ENCODE peak calls at places on chromosomes 11 and 22, in five cellular contexts. E is adrenal gland, K is GM12878, V is A549, D is lower leg skin. M is an unnamed sample.

GRCh38 chr11:112227002-112227401 is 774 bp downstream of the PTS start:
- DNase-seq in K (no peak), V (peak), E (peak), D (no peak), M (no peak)

GRCh38 chr11:125569913-125570621 is 790 bp downstream of the EI24 start:
- DNase-seq in V (no peak), K (no peak), D (no peak), E (no peak), M (peak)

GRCh38 chr11:133936136-133936535 is 20.6 kb downstream of the IGSF9B start:
- DNase-seq in D (no peak), V (no peak), E (no peak), K (no peak), M (no peak)

GRCh38 chr11:31417816-31418215 is 48.2 kb downstream of the DNAJC24 start:
- DNase-seq in D (no peak), E (no peak), K (no peak), V (no peak), M (no peak)

GRCh38 chr11:66970808-66971442 is 4.2 kb upstream of the C11orf86 start:
- DNase-seq in V (peak), E (peak), D (no peak), K (no peak), M (no peak)

GRCh38 chr22:46097268-46097900 is 52.9 kb upstream of the PPARA start:
- DNase-seq in D (no peak), V (no peak), E (no peak), K (no peak), M (no peak)

GRCh38 chr11:2466069-2466801 is 21.4 kb downstream of the KCNQ1 start:
- DNase-seq in K (no peak), D (peak), E (no peak), V (no peak), M (no peak)

GRCh38 chr11:67613960-67614715 is 7.4 kb downstream of the NDUFV1 start:
- DNase-seq in V (peak), K (peak), E (peak), D (no peak), M (peak)

GRCh38 chr11:123587559-123587958 is 66.9 kb downstream of the SCN3B start:
- DNase-seq in E (no peak), V (peak), D (no peak), K (no peak), M (no peak)

GRCh38 chr11:15585587-15586331 is 471.0 kb downstream of the INSC start:
- DNase-seq in V (no peak), K (no peak), E (no peak), D (no peak), M (no peak)

GRCh38 chr11:34276465-34276864 is 81.3 kb downstream of the ABTB2 start:
- DNase-seq in K (no peak), V (no peak), E (no peak), D (no peak), M (no peak)

GRCh38 chr11:34148504-34149165 is 43.2 kb downstream of the NAT10 start:
- DNase-seq in E (no peak), K (no peak), D (no peak), V (no peak), M (no peak)

GRCh38 chr22:35986085-35986484 is 42.5 kb downstream of the RBFOX2 start:
- DNase-seq in V (no peak), E (peak), K (no peak), D (no peak), M (no peak)

GRCh38 chr11:45593992-45594391 is 71.4 kb downstream of the CHST1 start:
- DNase-seq in D (peak), E (no peak), K (no peak), V (peak), M (no peak)

GRCh38 chr11:10619281-10619680 is 50.8 kb upstream of the LYVE1 start:
- DNase-seq in V (no peak), E (no peak), K (no peak), D (no peak), M (no peak)

GRCh38 chr11:65854871-65855837 is 2.8 kb downstream of the CFL1 start:
- DNase-seq in V (no peak), K (no peak), D (no peak), E (no peak), M (no peak)

GRCh38 chr11:798093-798713 is at the start of gene SLC25A22:
- DNase-seq in V (peak), K (no peak), D (peak), E (peak), M (peak)

GRCh38 chr22:49243335-49243734 is 584.3 kb downstream of the BRD1 start:
- DNase-seq in V (no peak), E (no peak), K (no peak), D (peak), M (no peak)

GRCh38 chr11:65899356-65900124 is 648 bp downstream of the FOSL1 start:
- DNase-seq in E (peak), K (no peak), V (peak), D (peak), M (no peak)

GRCh38 chr11:43222215-43222614 is 89.6 kb upstream of the API5 start:
- DNase-seq in D (no peak), V (no peak), K (no peak), E (no peak), M (no peak)

GRCh38 chr11:124069429-124070401 is 28.6 kb upstream of the OR10G7 start:
- DNase-seq in V (peak), E (peak), D (no peak), K (peak), M (no peak)

GRCh38 chr11:47991266-47991830 is 11.0 kb downstream of the PTPRJ start:
- DNase-seq in K (no peak), D (no peak), E (no peak), V (peak), M (no peak)

GRCh38 chr11:1548221-1549070 is 23.6 kb downstream of the DUSP8 start:
- DNase-seq in K (no peak), D (no peak), E (peak), V (peak), M (no peak)

DNA sequence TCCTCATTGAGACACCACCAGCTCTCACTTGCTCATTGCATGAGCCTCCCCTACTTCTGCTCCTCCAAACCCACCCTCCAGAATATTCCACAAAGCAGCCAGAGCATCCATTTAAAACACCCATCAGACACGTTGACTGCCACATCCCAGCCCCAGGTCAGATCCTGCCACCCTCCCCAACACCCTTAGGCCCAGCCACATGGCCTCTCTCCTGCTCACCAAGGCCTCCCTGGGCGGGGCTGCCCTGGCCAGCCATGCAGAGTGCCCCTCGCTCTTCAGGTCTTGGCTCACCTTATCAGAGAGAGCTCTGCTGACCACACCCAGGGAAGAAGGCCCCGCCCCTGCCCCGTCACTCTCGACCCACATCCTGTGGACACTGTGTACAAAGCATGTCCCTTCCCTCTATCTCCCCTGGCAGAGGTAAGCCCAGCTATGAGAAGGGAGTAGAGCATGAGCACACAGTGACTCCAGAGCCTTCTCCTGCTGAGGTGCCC is 106.8 kb downstream of the MICAL3 start:
- DNase-seq in E (no peak), K (no peak), D (no peak), V (no peak), M (no peak)
- TF ChIP-seq POLR2A in E (no peak), K (no peak), D (no peak), V (no peak), M (no peak)

DNA sequence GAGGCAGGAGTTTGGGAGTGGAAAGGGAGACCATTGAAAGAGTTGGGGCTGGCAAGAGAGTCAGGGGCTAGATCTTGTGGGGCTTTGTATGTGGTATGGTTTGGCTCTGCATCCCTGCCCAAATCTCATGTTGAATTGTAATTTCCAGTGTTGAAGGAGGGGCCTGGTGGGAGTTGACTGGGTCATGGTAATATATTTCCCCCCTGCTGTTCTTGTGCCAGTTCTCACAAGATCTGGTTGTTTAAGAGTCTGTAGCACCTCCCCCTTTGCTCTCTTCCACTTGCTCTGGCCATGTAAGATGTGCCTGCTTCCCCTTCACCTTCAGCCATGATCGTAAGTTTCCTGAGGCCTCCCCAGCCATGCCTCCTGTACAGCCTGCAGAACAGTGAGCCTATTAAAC is 10.1 kb upstream of the RAB3IL1 start:
- DNase-seq in V (no peak), K (no peak), E (no peak), D (no peak), M (no peak)
- TF ChIP-seq POLR2A in V (no peak), K (no peak), E (no peak), D (no peak), M (no peak)

GRCh38 chr11:13007702-13008435 is 1.2 kb upstream of the RASSF10 start:
- DNase-seq in V (peak), K (no peak), E (no peak), D (no peak), M (no peak)

GRCh38 chr11:13007182-13007581 is 1.9 kb upstream of the RASSF10 start:
- DNase-seq in K (no peak), D (no peak), E (no peak), V (no peak), M (no peak)

GRCh38 chr11:13009476-13009920 is 382 bp downstream of the RASSF10 start:
- DNase-seq in D (peak), K (no peak), E (no peak), V (no peak), M (no peak)

GRCh38 chr11:13009921-13010736 is 1.0 kb downstream of the RASSF10 start:
- DNase-seq in E (no peak), D (peak), V (peak), K (no peak), M (no peak)

GRCh38 chr11:13008625-13009475 is at the start of gene RASSF10:
- DNase-seq in D (peak), E (no peak), V (peak), K (no peak), M (no peak)
- TF ChIP-seq POLR2A in D (no peak), E (no peak), V (peak), K (no peak), M (no peak)

DNA sequence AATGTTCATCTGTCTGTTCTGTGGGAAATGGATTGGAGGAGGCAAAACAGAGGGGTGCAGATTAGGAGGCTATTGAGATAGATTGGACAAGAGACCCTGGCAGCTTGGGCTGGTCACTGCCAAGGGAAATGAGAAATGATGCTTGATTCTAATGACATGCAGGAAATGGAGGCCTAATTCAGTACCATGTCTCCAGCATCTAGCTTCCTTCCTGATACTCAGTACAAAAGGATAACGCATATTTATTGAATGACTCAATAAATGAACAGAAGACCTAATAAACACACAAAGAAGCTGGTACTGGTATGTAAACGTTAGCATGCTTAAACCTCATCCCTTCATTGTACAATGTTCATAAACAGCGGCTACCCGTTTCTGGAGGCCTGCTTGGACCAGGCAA is 412.2 kb downstream of the BUD13 start:
- DNase-seq in E (no peak), D (no peak), V (no peak), K (no peak), M (no peak)
- TF ChIP-seq POLR2A in E (no peak), D (no peak), V (no peak), K (no peak), M (no peak)

DNA sequence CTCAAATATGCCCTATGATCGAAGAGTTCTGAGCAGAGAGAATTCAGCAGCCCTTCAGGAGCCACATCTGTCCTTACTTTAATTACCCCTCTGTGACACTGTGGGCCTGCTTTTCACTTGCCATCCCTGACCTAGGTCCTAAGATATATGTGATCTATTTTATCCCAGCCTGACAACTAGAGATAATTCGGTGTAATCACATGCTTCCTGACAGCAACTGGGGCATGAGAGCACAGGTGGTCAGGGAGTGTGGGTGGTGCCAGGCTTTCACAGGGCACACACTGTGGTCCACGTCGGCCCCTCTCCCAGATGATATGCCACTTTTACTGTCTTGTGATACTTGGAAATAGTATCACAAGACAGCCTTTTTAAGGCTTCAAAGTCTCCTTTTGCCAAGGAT is 3.9 kb downstream of the TUBA8 start:
- DNase-seq in E (no peak), V (no peak), K (no peak), D (no peak), M (no peak)
- TF ChIP-seq POLR2A in E (no peak), V (no peak), K (no peak), D (no peak), M (no peak)

M was measured in GM12892.